ENCODE peak calls at places on chromosomes 3 and 15, in nine cellular contexts. One of them, this sample, is unnamed.

GRCh38 chr15:66124626-66125025 is 128.9 kb downstream of the MEGF11 start:
- DNase-seq in T-cell: no peak
- DNase-seq in KBM-7: no peak
- DNase-seq in PC-3: no peak
- DNase-seq in heart left ventricle: no peak
- DNase-seq in ELF-1: no peak
- DNase-seq in immature natural killer cell: no peak
- DNase-seq in SK-MEL-5: no peak
- DNase-seq in LHCN-M2: no peak
- DNase-seq in this sample: no peak

GRCh38 chr3:194874783-194875182 is 189.1 kb downstream of the FAM43A start:
- DNase-seq in T-cell: no peak
- DNase-seq in KBM-7: no peak
- DNase-seq in PC-3: no peak
- DNase-seq in heart left ventricle: no peak
- DNase-seq in ELF-1: no peak
- DNase-seq in immature natural killer cell: no peak
- DNase-seq in SK-MEL-5: no peak
- DNase-seq in LHCN-M2: no peak
- DNase-seq in this sample: no peak

GRCh38 chr3:30042274-30042859 is 564.0 kb upstream of the TGFBR2 start:
- DNase-seq in T-cell: peak
- DNase-seq in KBM-7: peak
- DNase-seq in PC-3: peak
- DNase-seq in heart left ventricle: no peak
- DNase-seq in ELF-1: peak
- DNase-seq in immature natural killer cell: peak
- DNase-seq in SK-MEL-5: peak
- DNase-seq in LHCN-M2: peak
- DNase-seq in this sample: peak

GRCh38 chr3:71725279-71725991 is at the start of gene EIF4E3:
- DNase-seq in T-cell: no peak
- DNase-seq in KBM-7: no peak
- DNase-seq in PC-3: peak
- DNase-seq in heart left ventricle: peak
- DNase-seq in ELF-1: peak
- DNase-seq in immature natural killer cell: peak
- DNase-seq in SK-MEL-5: peak
- DNase-seq in LHCN-M2: no peak
- DNase-seq in this sample: no peak

GRCh38 chr3:78823859-78824258 is 943.9 kb downstream of the ROBO1 start:
- DNase-seq in T-cell: no peak
- DNase-seq in KBM-7: no peak
- DNase-seq in PC-3: peak
- DNase-seq in heart left ventricle: no peak
- DNase-seq in ELF-1: no peak
- DNase-seq in immature natural killer cell: no peak
- DNase-seq in SK-MEL-5: no peak
- DNase-seq in LHCN-M2: no peak
- DNase-seq in this sample: no peak

GRCh38 chr15:100901296-100901695 is 17.9 kb upstream of the LRRK1 start:
- DNase-seq in T-cell: no peak
- DNase-seq in KBM-7: no peak
- DNase-seq in PC-3: no peak
- DNase-seq in heart left ventricle: no peak
- DNase-seq in ELF-1: no peak
- DNase-seq in immature natural killer cell: no peak
- DNase-seq in SK-MEL-5: no peak
- DNase-seq in LHCN-M2: no peak
- DNase-seq in this sample: no peak

GRCh38 chr3:195060531-195061385 is 210.2 kb downstream of the XXYLT1 start:
- DNase-seq in T-cell: no peak
- DNase-seq in KBM-7: no peak
- DNase-seq in PC-3: no peak
- DNase-seq in heart left ventricle: no peak
- DNase-seq in ELF-1: no peak
- DNase-seq in immature natural killer cell: no peak
- DNase-seq in SK-MEL-5: no peak
- DNase-seq in LHCN-M2: no peak
- DNase-seq in this sample: no peak

GRCh38 chr3:126370606-126371005 is 13.4 kb upstream of the KLF15 start:
- DNase-seq in T-cell: no peak
- DNase-seq in KBM-7: no peak
- DNase-seq in PC-3: no peak
- DNase-seq in heart left ventricle: peak
- DNase-seq in ELF-1: no peak
- DNase-seq in immature natural killer cell: no peak
- DNase-seq in SK-MEL-5: no peak
- DNase-seq in LHCN-M2: no peak
- DNase-seq in this sample: no peak

GRCh38 chr3:36729204-36730056 is 34.9 kb downstream of the DCLK3 start:
- DNase-seq in T-cell: no peak
- DNase-seq in KBM-7: peak
- DNase-seq in PC-3: peak
- DNase-seq in heart left ventricle: no peak
- DNase-seq in ELF-1: no peak
- DNase-seq in immature natural killer cell: peak
- DNase-seq in SK-MEL-5: peak
- DNase-seq in LHCN-M2: peak
- DNase-seq in this sample: no peak

GRCh38 chr15:67022587-67022986 is 42.8 kb upstream of the SMAD3 start:
- DNase-seq in T-cell: no peak
- DNase-seq in KBM-7: no peak
- DNase-seq in PC-3: no peak
- DNase-seq in heart left ventricle: no peak
- DNase-seq in ELF-1: no peak
- DNase-seq in immature natural killer cell: no peak
- DNase-seq in SK-MEL-5: no peak
- DNase-seq in LHCN-M2: no peak
- DNase-seq in this sample: no peak